ENCODE peak calls at places on chromosomes 2 and 18, in four cellular contexts. S is heart right ventricle, T is mesenchymal stem cell, F is left ventricle myocardium inferior. P is an unnamed sample.

GRCh38 chr2:15158532-15158931 is 402.6 kb downstream of the NBAS start:
- DNase-seq in S (no peak), T (no peak), F (no peak), P (no peak)

GRCh38 chr2:98761267-98761781 is 30.4 kb upstream of the MGAT4A start:
- DNase-seq in S (no peak), T (no peak), F (no peak), P (no peak)

GRCh38 chr2:144801325-144801724 is 281.4 kb upstream of the ZEB2 start:
- DNase-seq in S (no peak), T (no peak), F (no peak), P (no peak)

GRCh38 chr2:215136669-215137328 is 1.6 kb downstream of the ABCA12 start:
- DNase-seq in S (no peak), T (peak; percentile 18), F (no peak), P (no peak)

GRCh38 chr2:134718956-134719814 is at the start of gene TMEM163:
- DNase-seq in S (peak; percentile 26), T (no peak), F (no peak), P (no peak)

GRCh38 chr18:12540751-12541150 is 117.2 kb downstream of the SPIRE1 start:
- DNase-seq in S (no peak), T (no peak), F (no peak), P (no peak)

GRCh38 chr2:150690261-150690660 is 202.8 kb upstream of the RND3 start:
- DNase-seq in S (no peak), T (no peak), F (no peak), P (no peak)

GRCh38 chr2:226273440-226273839 is 526.2 kb downstream of the IRS1 start:
- DNase-seq in S (no peak), T (peak; percentile 58), F (no peak), P (no peak)

GRCh38 chr18:61833387-61833786 is 59.4 kb downstream of the RNF152 start:
- DNase-seq in S (no peak), T (peak; percentile 89), F (no peak), P (no peak)

GRCh38 chr2:31429759-31430438 is 15.4 kb upstream of the XDH start:
- DNase-seq in S (no peak), T (no peak), F (no peak), P (no peak)

DNA sequence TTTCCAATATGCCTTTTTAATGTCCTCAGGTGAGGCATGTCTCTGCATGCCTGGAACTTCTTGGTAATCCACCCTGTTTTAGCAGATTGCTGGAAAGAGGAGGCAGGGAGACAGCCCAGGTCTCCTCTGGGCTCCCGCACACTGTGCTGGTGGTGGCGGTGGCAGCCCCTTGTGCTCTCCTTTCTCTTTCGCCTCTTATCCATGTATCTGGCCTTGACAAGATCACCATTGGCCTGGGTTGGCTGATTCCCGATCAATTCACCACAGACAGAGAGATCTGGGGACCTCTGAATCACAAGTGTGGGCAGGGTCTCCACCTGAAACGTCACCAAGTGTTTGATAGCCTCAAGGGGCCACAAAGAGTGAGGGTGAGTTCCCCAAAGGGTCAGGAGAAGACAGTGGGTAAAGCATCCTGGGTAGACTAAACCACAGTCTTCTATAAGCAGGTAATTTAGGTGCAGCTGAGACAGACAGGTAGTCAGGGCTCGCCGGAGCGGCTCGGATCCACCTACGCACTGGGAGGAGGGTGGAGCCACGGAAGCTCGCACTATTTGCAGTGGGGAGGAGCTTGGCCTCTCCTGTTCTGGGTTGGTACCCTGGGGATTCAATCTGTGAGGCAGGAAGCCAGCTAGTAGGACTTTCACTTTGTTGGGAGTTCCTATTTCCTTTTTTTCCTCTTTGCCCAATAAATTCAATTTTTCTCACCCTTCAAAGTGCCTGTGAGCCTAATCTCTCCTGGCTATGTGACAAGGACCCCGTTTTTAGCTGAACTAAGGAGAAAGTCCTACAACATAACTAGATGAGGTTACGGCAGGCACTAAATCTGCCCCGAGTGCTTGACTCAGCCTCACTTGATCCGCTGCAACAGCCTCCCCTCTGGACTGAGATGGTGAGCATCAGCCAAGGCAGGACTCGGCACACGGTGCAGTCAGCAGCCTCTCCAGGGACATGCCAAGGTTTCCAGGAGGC is 57.6 kb downstream of the SLC4A3 start:
- DNase-seq in S (peak; percentile 44), T (peak; percentile 51), F (peak; percentile 35), P (peak; percentile 65)
- H3K27ac ChIP-seq in S (peak overlapping the region; percentile 47), T (peak overlapping the region; percentile 55), F (peak overlapping the region; percentile 64), P (peak overlapping the region; percentile 88)

GRCh38 chr18:75204262-75204977 is 4.5 kb downstream of the PTGR3 start:
- DNase-seq in S (peak; percentile 53), T (peak; percentile 29), F (peak; percentile 50), P (no peak)
- H3K27me3 ChIP-seq in S (no peaks in the 10 kb centered on the region), T (no peaks in the 10 kb centered on the region), F (no peaks in the 10 kb centered on the region), P (no peaks in the 10 kb centered on the region)

GRCh38 chr2:102106133-102106556 is 36.4 kb upstream of the IL1R1 start:
- DNase-seq in S (no peak), T (peak; percentile 86), F (no peak), P (no peak)
- H3K4me3 ChIP-seq in S (no peak overlapping the region), T (no peak overlapping the region), F (no peak overlapping the region), P (no peak overlapping the region)

DNA sequence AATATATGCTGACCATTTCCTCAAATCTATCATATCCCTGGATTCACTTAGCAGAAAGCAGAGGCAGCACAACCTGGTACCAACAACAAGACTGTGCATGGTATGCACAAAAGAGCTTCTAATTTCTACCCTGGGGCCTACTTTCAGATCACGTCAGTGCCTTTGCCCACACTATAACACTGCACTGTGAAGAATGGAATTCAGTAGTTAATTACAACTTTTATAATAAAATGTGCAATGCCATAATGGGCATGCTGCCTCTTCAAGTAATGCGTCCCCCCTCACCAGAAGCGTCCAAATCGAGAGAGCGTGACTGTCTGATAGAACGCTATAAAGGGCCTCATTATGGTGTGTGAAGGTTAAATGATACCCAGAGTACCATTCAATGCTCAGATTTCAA is 328.1 kb upstream of the PKDCC start:
- DNase-seq in S (no peak), T (no peak), F (no peak), P (no peak)
- H3K27ac ChIP-seq in S (peak overlapping the region; percentile 54), T (no peak overlapping the region), F (peak overlapping the region; percentile 75), P (no peak overlapping the region)

DNA sequence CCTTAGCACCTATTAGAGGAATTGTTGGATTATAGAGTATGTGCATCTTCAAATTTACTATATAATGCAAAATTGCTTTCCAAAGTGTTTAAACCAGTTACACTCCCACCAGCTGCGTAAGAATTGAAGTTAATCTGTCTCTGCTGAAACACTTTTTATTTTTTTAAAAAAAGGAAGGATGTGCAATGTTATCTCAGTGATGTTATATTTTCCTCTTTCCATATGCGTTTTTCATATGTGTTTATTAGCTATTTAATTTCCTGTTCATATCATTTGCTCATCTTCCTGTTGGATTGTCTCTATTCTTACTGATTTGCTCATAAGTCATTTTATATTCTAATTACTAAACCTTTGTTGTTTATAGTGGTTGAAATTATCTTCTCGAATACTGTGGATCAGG is 63.2 kb upstream of the RFX8 start:
- DNase-seq in S (no peak), T (no peak), F (no peak), P (no peak)
- H3K27me3 ChIP-seq in S (no peaks in the 10 kb centered on the region), T (no peaks in the 10 kb centered on the region), F (no peaks in the 10 kb centered on the region), P (no peaks in the 10 kb centered on the region)

GRCh38 chr2:112585400-112585799 is 991 bp downstream of the CHCHD5 start:
- DNase-seq in S (no peak), T (no peak), F (no peak), P (no peak)

GRCh38 chr2:112583497-112584133 is 794 bp upstream of the CHCHD5 start:
- DNase-seq in S (no peak), T (peak; percentile 31), F (no peak), P (no peak)

GRCh38 chr2:112584134-112584890 is at the start of gene CHCHD5:
- DNase-seq in S (peak; percentile 91), T (peak; percentile 98), F (peak; percentile 94), P (peak; percentile 85)

GRCh38 chr2:112584891-112585250 is 462 bp downstream of the CHCHD5 start:
- DNase-seq in S (no peak), T (peak; percentile 15), F (no peak), P (no peak)

GRCh38 chr2:112585873-112586477 is 1.6 kb downstream of the CHCHD5 start:
- DNase-seq in S (no peak), T (no peak), F (no peak), P (no peak)
- H3K4me3 ChIP-seq in S (no peak overlapping the region), T (no peak overlapping the region), F (no peak overlapping the region), P (no peak overlapping the region)

DNA sequence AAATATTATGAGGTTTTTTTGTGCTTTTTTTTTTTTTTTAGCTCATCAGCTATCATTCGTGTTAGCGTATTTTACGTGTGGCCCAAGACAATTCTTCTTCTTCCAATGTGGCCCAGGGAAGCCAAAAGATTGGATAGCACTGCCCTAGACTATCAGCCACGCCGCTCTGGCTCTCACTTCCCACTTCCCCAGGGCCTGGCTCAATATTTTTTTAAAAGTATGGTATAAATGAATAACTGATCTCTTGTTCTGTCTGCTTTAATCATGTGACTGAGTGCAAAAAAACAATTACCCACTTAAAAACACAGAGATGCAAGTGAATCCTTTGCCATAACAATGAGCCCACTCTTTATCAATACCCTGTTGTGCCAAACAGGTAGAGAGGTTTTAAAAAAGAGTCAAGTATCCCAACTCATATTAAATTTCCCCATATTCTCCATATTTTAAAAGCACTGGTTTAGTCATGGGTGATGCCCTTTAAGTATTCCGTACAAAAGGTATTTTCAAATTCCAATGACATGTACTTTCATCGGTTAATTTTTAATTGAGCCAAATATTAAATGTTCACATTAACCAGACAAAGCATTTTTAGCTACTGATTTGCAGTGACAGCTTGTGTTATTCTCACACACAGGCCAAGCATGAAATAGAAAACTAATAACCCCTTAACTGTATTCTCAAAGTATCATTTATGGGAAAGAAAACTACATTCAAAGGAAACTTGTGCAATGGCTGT is 12.6 kb downstream of the BCL2 start:
- DNase-seq in S (no peak), T (no peak), F (no peak), P (no peak)
- H3K27ac ChIP-seq in S (peak overlapping the region; percentile 63), T (peak overlapping the region; percentile 77), F (peak overlapping the region; percentile 59), P (no peak overlapping the region)